ENCODE peak calls at places on chromosomes 6 and 20, in five cellular contexts. Y is GM19239, G is cardiac fibroblast, F is AG09309, V is NCI-H526. L is an unnamed sample.

GRCh38 chr6:109239918-109240321 is 142.3 kb downstream of the CD164 start:
- DNase-seq in F (no peak), Y (no peak), V (no peak), G (no peak), L (no peak)

GRCh38 chr6:484086-484728 is 92.7 kb downstream of the IRF4 start:
- DNase-seq in F (no peak), Y (no peak), G (no peak), V (no peak), L (no peak)

GRCh38 chr6:38107073-38107472 is 287.5 kb downstream of the ZFAND3 start:
- DNase-seq in F (no peak), V (no peak), G (no peak), Y (no peak), L (no peak)

GRCh38 chr6:148432405-148433195 is 90.0 kb downstream of the SASH1 start:
- DNase-seq in V (no peak), F (no peak), Y (no peak), G (peak), L (no peak)

GRCh38 chr6:7249946-7250643 is 62.9 kb downstream of the SSR1 start:
- DNase-seq in V (no peak), G (no peak), F (no peak), Y (no peak), L (no peak)

GRCh38 chr20:23624307-23624706 is 13.4 kb downstream of the CST3 start:
- DNase-seq in V (no peak), F (no peak), G (peak), Y (no peak), L (no peak)

GRCh38 chr6:30682181-30683117 is 4.0 kb downstream of the PPP1R18 start:
- DNase-seq in G (peak), F (peak), Y (peak), V (no peak), L (peak)

GRCh38 chr6:106117579-106117978 is 31.4 kb downstream of the PRDM1 start:
- DNase-seq in Y (no peak), F (no peak), V (no peak), G (no peak), L (no peak)

GRCh38 chr6:31321005-31321707 is 35.8 kb downstream of the HLA-B start:
- DNase-seq in F (no peak), V (no peak), Y (no peak), G (no peak), L (no peak)

GRCh38 chr6:20921533-20921932 is 387.3 kb downstream of the CDKAL1 start:
- DNase-seq in G (peak), F (peak), V (no peak), Y (no peak), L (no peak)

GRCh38 chr20:52342913-52343312 is 151.3 kb upstream of the ZFP64 start:
- DNase-seq in F (no peak), Y (no peak), G (no peak), V (no peak), L (no peak)

GRCh38 chr6:25312034-25312620 is 33.0 kb downstream of the CARMIL1 start:
- DNase-seq in F (peak), G (peak), V (no peak), Y (no peak), L (no peak)

GRCh38 chr6:121849477-121849876 is 414.0 kb downstream of the GJA1 start:
- DNase-seq in F (no peak), V (peak), G (peak), Y (peak), L (peak)

GRCh38 chr20:33668087-33668790 is 1.5 kb downstream of the ACTL10 start:
- DNase-seq in Y (peak), V (no peak), F (no peak), G (no peak), L (no peak)

GRCh38 chr20:10540636-10541493 is 105.8 kb downstream of the SLX4IP start:
- DNase-seq in Y (no peak), G (peak), V (no peak), F (peak), L (no peak)

GRCh38 chr6:129186988-129187387 is 304.1 kb downstream of the LAMA2 start:
- DNase-seq in F (peak), G (peak), Y (no peak), V (no peak), L (peak)

GRCh38 chr6:148037496-148037895 is 305.1 kb upstream of the SASH1 start:
- DNase-seq in F (peak), V (no peak), Y (no peak), G (no peak), L (no peak)

GRCh38 chr6:48144024-48144423 is 33.0 kb upstream of the PTCHD4 start:
- DNase-seq in Y (no peak), G (peak), V (no peak), F (no peak), L (no peak)

GRCh38 chr20:46275091-46275490 is 33.2 kb downstream of the CDH22 start:
- DNase-seq in Y (no peak), G (no peak), V (no peak), F (no peak), L (no peak)

GRCh38 chr6:32941412-32941784 is 570 bp upstream of the HLA-DMB start:
- DNase-seq in Y (no peak), G (no peak), F (no peak), V (peak), L (no peak)

GRCh38 chr20:17470521-17470920 is 60.7 kb downstream of the BFSP1 start:
- DNase-seq in V (no peak), F (no peak), G (no peak), Y (no peak), L (no peak)

GRCh38 chr20:20265210-20265609 is 102.7 kb upstream of the INSM1 start:
- DNase-seq in F (no peak), G (no peak), V (no peak), Y (no peak), L (no peak)